ENCODE peak calls at places on chromosomes 4 and X, in nine cellular contexts. L is cardiac muscle cell; I is CD8-positive, alpha-beta T cell; U is stomach; B is tibial artery; E is A549; W is neuronal stem cell; C is CD8-positive, alpha-beta memory T cell; S is CD4-positive, alpha-beta memory T cell. J is an unnamed sample. For H3K4me1, the result is how much of the 10 kb centered on the place peaks cover.

GRCh38 chr4:125315571-125316390 is 1.0 kb downstream of the FAT4 start:
- DNase-seq in L (peak), I (no peak), U (peak), B (peak), E (peak), W (peak), C (no peak), S (no peak), J (no peak)

GRCh38 chr4:94544811-94545210 is 93.1 kb downstream of the PDLIM5 start:
- DNase-seq in L (no peak), I (no peak), U (no peak), B (no peak), E (no peak), W (no peak), C (no peak), S (no peak), J (no peak)

GRCh38 chrX:68989865-68990606 is 161.2 kb downstream of the EFNB1 start:
- DNase-seq in L (peak), I (no peak), U (peak), B (no peak), E (no peak), W (peak), C (no peak), S (no peak), J (peak)

GRCh38 chr4:140947507-140947906 is 185.8 kb downstream of the RNF150 start:
- DNase-seq in L (peak), I (no peak), U (no peak), B (no peak), E (peak), W (no peak), C (no peak), S (no peak), J (no peak)

GRCh38 chr4:173013232-173013932 is 155.2 kb upstream of the GALNT7 start:
- DNase-seq in L (peak), I (no peak), U (peak), B (no peak), E (peak), W (peak), C (peak), S (peak), J (peak)

GRCh38 chrX:154369453-154370299 is 4.8 kb downstream of the FLNA start:
- DNase-seq in L (peak), I (peak), U (no peak), B (peak), E (peak), W (peak), C (peak), S (peak), J (no peak)

GRCh38 chr4:159279084-159279483 is 176.2 kb downstream of the RAPGEF2 start:
- DNase-seq in L (no peak), I (no peak), U (no peak), B (no peak), E (no peak), W (no peak), C (no peak), S (no peak), J (no peak)

GRCh38 chrX:39726810-39727209 is 370.9 kb downstream of the BCOR start:
- DNase-seq in L (peak), I (no peak), U (no peak), B (no peak), E (no peak), W (no peak), C (no peak), S (no peak), J (no peak)

GRCh38 chr4:38368612-38369011 is 295.4 kb upstream of the KLF3 start:
- DNase-seq in L (peak), I (no peak), U (no peak), B (no peak), E (no peak), W (no peak), C (no peak), S (no peak), J (no peak)

GRCh38 chrX:129665916-129666644 is 11.3 kb upstream of the APLN start:
- DNase-seq in L (peak), I (no peak), U (no peak), B (no peak), E (peak), W (peak), C (no peak), S (no peak), J (no peak)

GRCh38 chr4:103443324-103443723 is 245.2 kb upstream of the CENPE start:
- DNase-seq in L (no peak), I (no peak), U (no peak), B (no peak), E (peak), W (no peak), C (no peak), S (no peak), J (no peak)

GRCh38 chrX:45771560-45772340 is 571.1 kb upstream of the DIPK2B start:
- DNase-seq in L (peak), I (peak), U (peak), B (no peak), E (peak), W (no peak), C (peak), S (peak), J (no peak)

GRCh38 chr4:127856485-127857447 is 23.9 kb upstream of the PLK4 start:
- DNase-seq in L (peak), I (no peak), U (no peak), B (no peak), E (no peak), W (peak), C (no peak), S (no peak), J (no peak)

GRCh38 chr4:1204286-1204827 is 32.0 kb upstream of the SPON2 start:
- DNase-seq in L (no peak), I (no peak), U (peak), B (no peak), E (no peak), W (no peak), C (no peak), S (no peak), J (no peak)

GRCh38 chrX:330726-331144 is 12.1 kb upstream of the GTPBP6 start:
- DNase-seq in L (no peak), I (no peak), U (no peak), B (peak), E (no peak), W (no peak), C (no peak), S (no peak), J (no peak)

GRCh38 chr4:151031831-151032605 is 16.9 kb upstream of the LRBA start:
- DNase-seq in L (peak), I (no peak), U (no peak), B (no peak), E (peak), W (no peak), C (no peak), S (no peak), J (no peak)

GRCh38 chr4:140042634-140043033 is 111.3 kb downstream of the MAML3 start:
- DNase-seq in L (no peak), I (peak), U (no peak), B (no peak), E (no peak), W (no peak), C (no peak), S (no peak), J (no peak)

GRCh38 chr4:119131160-119131559 is 4.5 kb upstream of the MYOZ2 start:
- DNase-seq in L (no peak), I (no peak), U (no peak), B (no peak), E (no peak), W (no peak), C (no peak), S (no peak), J (no peak)

GRCh38 chrX:119647552-119648420 is 41.6 kb upstream of the NKRF start:
- DNase-seq in L (no peak), I (peak), U (no peak), B (no peak), E (no peak), W (no peak), C (peak), S (peak), J (no peak)

GRCh38 chrX:63506320-63506719 is 155.2 kb upstream of the SPIN4 start:
- DNase-seq in L (peak), I (no peak), U (no peak), B (no peak), E (peak), W (no peak), C (no peak), S (peak), J (no peak)

GRCh38 chr4:38902695-38903094 is 35.1 kb downstream of the FAM114A1 start:
- DNase-seq in L (peak), I (no peak), U (no peak), B (no peak), E (peak), W (peak), C (no peak), S (peak), J (no peak)

GRCh38 chrX:20270557-20270880 is 3.8 kb upstream of the RPS6KA3 start:
- DNase-seq in L (peak), I (no peak), U (no peak), B (no peak), E (no peak), W (no peak), C (no peak), S (no peak), J (no peak)

GRCh38 chr4:3041192-3042142 is 32.9 kb downstream of the HTT-AS start:
- DNase-seq in L (peak), I (peak), U (peak), B (peak), E (no peak), W (no peak), C (peak), S (peak), J (no peak)

GRCh38 chr4:67558493-67558892 is at the start of gene STAP1:
- DNase-seq in L (no peak), I (no peak), U (no peak), B (no peak), E (no peak), W (no peak), C (no peak), S (peak), J (no peak)

GRCh38 chrX:33195698-33196097 is 15.7 kb downstream of the DMD start:
- DNase-seq in L (no peak), I (no peak), U (no peak), B (no peak), E (no peak), W (no peak), C (no peak), S (no peak), J (no peak)

GRCh38 chr4:181138116-181138515 is 1105.1 kb upstream of the TENM3 start:
- DNase-seq in L (no peak), I (no peak), U (no peak), B (no peak), E (no peak), W (no peak), C (no peak), S (no peak), J (no peak)

GRCh38 chrX:103367502-103367901 is 8.8 kb upstream of the BEX3 start:
- DNase-seq in L (no peak), I (no peak), U (no peak), B (no peak), E (no peak), W (no peak), C (no peak), S (no peak), J (no peak)

GRCh38 chrX:39967348-39967747 is 130.4 kb downstream of the BCOR start:
- DNase-seq in L (no peak), I (no peak), U (no peak), B (no peak), E (no peak), W (no peak), C (no peak), S (no peak), J (no peak)

GRCh38 chrX:56994375-56995270 is 718 bp downstream of the SPIN3 start:
- DNase-seq in L (peak), I (no peak), U (no peak), B (no peak), E (no peak), W (no peak), C (no peak), S (no peak), J (no peak)

GRCh38 chr4:10031663-10032590 is 10.6 kb upstream of the SLC2A9 start:
- DNase-seq in L (peak), I (no peak), U (no peak), B (no peak), E (no peak), W (no peak), C (no peak), S (no peak), J (no peak)

GRCh38 chr4:158610790-158611189 is 60.9 kb downstream of the C4orf46 start:
- DNase-seq in L (peak), I (no peak), U (no peak), B (no peak), E (no peak), W (no peak), C (no peak), S (no peak), J (no peak)

GRCh38 chr4:37068580-37068979 is 176.0 kb upstream of the NWD2 start:
- DNase-seq in L (no peak), I (no peak), U (no peak), B (no peak), E (peak), W (no peak), C (no peak), S (no peak), J (peak)

GRCh38 chr4:87219648-87220093 is 747 bp downstream of the KLHL8 start:
- DNase-seq in L (peak), I (peak), U (peak), B (no peak), E (peak), W (no peak), C (peak), S (no peak), J (no peak)

GRCh38 chr4:64146030-64146429 is 263.2 kb downstream of the TECRL start:
- DNase-seq in L (no peak), I (no peak), U (no peak), B (no peak), E (peak), W (no peak), C (no peak), S (no peak), J (no peak)

GRCh38 chrX:71100581-71101505 is 5.2 kb downstream of the FOXO4 start:
- DNase-seq in L (no peak), I (peak), U (no peak), B (no peak), E (no peak), W (no peak), C (no peak), S (no peak), J (no peak)

GRCh38 chr4:48190839-48191238 is 56.8 kb upstream of the TXK start:
- DNase-seq in L (no peak), I (no peak), U (no peak), B (no peak), E (no peak), W (no peak), C (no peak), S (no peak), J (no peak)

GRCh38 chr4:48193921-48194320 is 59.9 kb upstream of the TXK start:
- DNase-seq in L (no peak), I (no peak), U (no peak), B (no peak), E (no peak), W (no peak), C (no peak), S (no peak), J (no peak)

GRCh38 chr4:48193096-48193836 is 59.2 kb upstream of the TXK start:
- DNase-seq in L (no peak), I (no peak), U (no peak), B (no peak), E (no peak), W (no peak), C (no peak), S (no peak), J (no peak)

GRCh38 chr4:48189731-48190130 is 55.7 kb upstream of the TXK start:
- DNase-seq in L (no peak), I (no peak), U (no peak), B (no peak), E (no peak), W (no peak), C (no peak), S (no peak), J (no peak)

DNA sequence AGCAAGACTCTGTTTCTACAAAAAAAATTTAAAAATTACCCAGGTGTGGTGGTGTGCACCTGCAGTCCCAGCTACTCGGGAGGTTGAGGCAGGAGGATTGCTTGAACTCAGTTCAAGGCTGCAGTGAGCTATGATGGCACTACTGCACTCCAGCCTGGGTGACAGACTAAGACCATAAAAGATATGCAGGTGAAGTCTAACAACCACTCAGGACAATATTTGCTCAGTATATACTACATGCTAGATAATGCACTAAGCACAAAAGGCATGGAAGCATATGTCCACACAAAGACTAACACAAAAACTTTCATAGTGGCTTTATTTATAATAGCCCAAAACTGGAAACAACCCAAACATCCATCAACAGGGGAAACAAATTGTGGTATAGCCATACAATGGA is 57.7 kb upstream of the TXK start:
- DNase-seq in L (no peak), I (no peak), U (no peak), B (no peak), E (no peak), W (no peak), C (no peak), S (no peak), J (no peak)
- H3K4me3 ChIP-seq in L (no peak), I (no peak), U (no peak), B (no peak), E (no peak), W (no peak), C (no peak), S (no peak), J (no peak)

GRCh38 chrX:38318196-38318595 is 9.1 kb downstream of the RPGR start:
- DNase-seq in L (no peak), I (no peak), U (no peak), B (no peak), E (no peak), W (no peak), C (no peak), S (no peak), J (no peak)

GRCh38 chrX:38318606-38319005 is 8.7 kb downstream of the RPGR start:
- DNase-seq in L (no peak), I (no peak), U (no peak), B (no peak), E (no peak), W (no peak), C (no peak), S (no peak), J (no peak)

GRCh38 chrX:38312436-38312835 is 14.9 kb downstream of the RPGR start:
- DNase-seq in L (peak), I (no peak), U (no peak), B (no peak), E (peak), W (no peak), C (no peak), S (no peak), J (no peak)

GRCh38 chrX:38313190-38313589 is 14.1 kb downstream of the RPGR start:
- DNase-seq in L (no peak), I (no peak), U (no peak), B (no peak), E (no peak), W (no peak), C (no peak), S (no peak), J (no peak)

DNA sequence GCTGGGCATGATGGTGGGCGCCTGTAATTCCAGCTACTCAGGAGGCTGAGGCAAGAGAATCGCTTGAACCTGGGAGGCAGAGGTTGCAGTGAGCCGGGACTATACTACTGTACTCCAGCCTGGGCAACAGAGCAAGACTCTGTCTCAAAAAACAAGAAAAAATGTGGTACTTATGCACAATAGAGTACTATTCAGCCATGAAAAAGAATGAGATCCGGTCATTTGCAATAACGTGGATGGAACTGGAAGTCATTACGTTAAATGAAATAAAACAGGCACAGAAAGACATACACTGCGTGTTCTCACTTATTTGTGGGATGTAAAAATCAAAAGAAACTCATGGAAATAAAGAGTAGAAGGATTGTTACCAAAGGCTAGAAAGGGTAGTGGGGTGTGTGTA is 12.1 kb downstream of the RPGR start:
- DNase-seq in L (no peak), I (no peak), U (no peak), B (no peak), E (no peak), W (no peak), C (no peak), S (no peak), J (no peak)
- H3K4me1 ChIP-seq in L (under half), I (under half), U (under half), B (under half), E (under half), W (under half), C (under half), S (under half), J (under half)

GRCh38 chr4:88817740-88818139 is 120.1 kb upstream of the NAP1L5 start:
- DNase-seq in L (no peak), I (no peak), U (no peak), B (no peak), E (no peak), W (no peak), C (no peak), S (no peak), J (no peak)

GRCh38 chr4:88820723-88821368 is 123.2 kb upstream of the NAP1L5 start:
- DNase-seq in L (no peak), I (no peak), U (no peak), B (no peak), E (no peak), W (no peak), C (no peak), S (no peak), J (no peak)

GRCh38 chr4:88818650-88819470 is 121.2 kb upstream of the NAP1L5 start:
- DNase-seq in L (peak), I (peak), U (peak), B (no peak), E (peak), W (peak), C (peak), S (peak), J (peak)

GRCh38 chr4:88823058-88823919 is 125.7 kb upstream of the NAP1L5 start:
- DNase-seq in L (peak), I (peak), U (peak), B (peak), E (peak), W (peak), C (peak), S (peak), J (peak)

DNA sequence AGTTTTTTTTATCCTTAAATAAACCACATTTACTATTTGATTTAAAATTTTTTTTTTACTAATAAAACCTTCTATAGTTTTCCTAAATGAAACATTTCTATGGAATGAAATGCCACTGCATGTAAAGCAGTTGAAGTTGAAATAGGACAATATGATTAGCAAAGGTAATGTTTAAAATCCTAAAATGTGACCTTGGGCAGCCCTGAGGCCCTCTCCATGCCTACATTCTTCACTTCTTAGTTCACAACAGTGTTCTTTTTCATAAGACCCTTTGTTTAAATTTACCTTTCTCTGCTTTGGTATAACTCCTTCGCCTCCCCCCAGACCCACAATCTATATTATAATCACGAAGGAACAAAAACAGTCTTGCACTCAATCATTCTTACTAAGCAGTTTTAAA is 124.4 kb upstream of the NAP1L5 start:
- DNase-seq in L (no peak), I (no peak), U (no peak), B (no peak), E (no peak), W (no peak), C (no peak), S (no peak), J (no peak)
- H3K4me3 ChIP-seq in L (peak), I (no peak), U (peak), B (peak), E (peak), W (no peak), C (peak), S (no peak), J (no peak)

GRCh38 chr4:168615294-168615693 is 118.4 kb downstream of the PALLD start:
- DNase-seq in L (peak), I (no peak), U (no peak), B (no peak), E (no peak), W (peak), C (no peak), S (no peak), J (no peak)

GRCh38 chr4:168613869-168614268 is 117.0 kb downstream of the PALLD start:
- DNase-seq in L (no peak), I (no peak), U (no peak), B (no peak), E (no peak), W (no peak), C (no peak), S (no peak), J (no peak)

GRCh38 chr4:168614316-168615057 is 117.6 kb downstream of the PALLD start:
- DNase-seq in L (no peak), I (no peak), U (no peak), B (no peak), E (no peak), W (no peak), C (no peak), S (no peak), J (no peak)

GRCh38 chr4:168610911-168611530 is 114.2 kb downstream of the PALLD start:
- DNase-seq in L (no peak), I (no peak), U (no peak), B (no peak), E (no peak), W (no peak), C (no peak), S (no peak), J (no peak)

GRCh38 chr4:168612435-168613139 is 115.7 kb downstream of the PALLD start:
- DNase-seq in L (peak), I (no peak), U (no peak), B (no peak), E (peak), W (no peak), C (no peak), S (no peak), J (no peak)
- H3K4me1 ChIP-seq in L (under half), I (under half), U (under half), B (under half), E (under half), W (under half), C (under half), S (under half), J (under half)